ENCODE peak calls at places on chromosomes 2 and 18, in ten cellular contexts. M is stimulated activated CD8-positive, alpha-beta memory T cell treated with anti-CD3 and anti-CD28 coated beads, Interleukin-12 subunit alpha, Interleukin-12 subunit beta, amount 100 ng/mL, for 1 hour; E is GF-D8; S is erythroblast; U is iris pigment epithelial cell; J is RWPE2; Y is IMR-90; G is activated naive CD4-positive, alpha-beta T cell treated with Interleukin-2 at 50 U/mL for 16 hours; L is heart left ventricle; O is pons. K is an unnamed sample.

GRCh38 chr2:203891474-203891873 is 23.9 kb downstream of the CTLA4 start:
- DNase-seq in M (no peak), E (no peak), S (no peak), U (peak; percentile 50), J (no peak), Y (no peak), G (peak; percentile 56), L (no peak), O (peak; percentile 66), K (peak; percentile 25)

GRCh38 chr2:142682528-142682927 is 194.9 kb upstream of the KYNU start:
- DNase-seq in M (no peak), E (no peak), S (peak; percentile 18), U (peak; percentile 54), J (no peak), Y (peak; percentile 45), G (no peak), L (no peak), O (peak; percentile 11), K (peak; percentile 15)

GRCh38 chr18:45324489-45325111 is 290.7 kb upstream of the SLC14A2 start:
- DNase-seq in M (no peak), E (no peak), S (no peak), U (peak; percentile 51), J (no peak), Y (peak; percentile 8), G (no peak), L (no peak), O (no peak), K (no peak)

GRCh38 chr2:109282865-109283264 is 153.9 kb downstream of the SH3RF3 start:
- DNase-seq in M (no peak), E (no peak), S (no peak), U (no peak), J (no peak), Y (no peak), G (no peak), L (no peak), O (no peak), K (no peak)

GRCh38 chr2:118176601-118177000 is 88.3 kb downstream of the INSIG2 start:
- DNase-seq in M (no peak), E (no peak), S (no peak), U (no peak), J (no peak), Y (no peak), G (no peak), L (no peak), O (no peak), K (no peak)

GRCh38 chr2:111688501-111688900 is 195.5 kb downstream of the ANAPC1 start:
- DNase-seq in M (no peak), E (no peak), S (no peak), U (no peak), J (no peak), Y (no peak), G (no peak), L (no peak), O (no peak), K (no peak)

GRCh38 chr2:101528501-101528900 is 53.6 kb upstream of the RFX8 start:
- DNase-seq in M (no peak), E (no peak), S (no peak), U (no peak), J (no peak), Y (no peak), G (no peak), L (no peak), O (no peak), K (no peak)

GRCh38 chr2:96860065-96861029 is 2.5 kb upstream of the ANKRD39 start:
- DNase-seq in M (no peak), E (no peak), S (peak; percentile 32), U (no peak), J (peak; percentile 66), Y (no peak), G (peak; percentile 63), L (no peak), O (peak; percentile 54), K (no peak)

GRCh38 chr18:37649930-37650329 is 84.3 kb upstream of the CELF4 start:
- DNase-seq in M (no peak), E (no peak), S (no peak), U (no peak), J (no peak), Y (no peak), G (no peak), L (no peak), O (no peak), K (no peak)

GRCh38 chr2:105470979-105471378 is 72.1 kb upstream of the FHL2 start:
- DNase-seq in M (no peak), E (no peak), S (no peak), U (no peak), J (no peak), Y (no peak), G (no peak), L (no peak), O (no peak), K (no peak)

GRCh38 chr2:224646242-224646846 is 61.2 kb upstream of the CUL3 start:
- DNase-seq in M (no peak), E (no peak), S (peak; percentile 30), U (peak; percentile 3), J (no peak), Y (peak; percentile 4), G (peak; percentile 3), L (no peak), O (no peak), K (peak; percentile 55)

GRCh38 chr2:23028106-23028505 is 356.9 kb upstream of the KLHL29 start:
- DNase-seq in M (no peak), E (no peak), S (no peak), U (no peak), J (no peak), Y (no peak), G (no peak), L (no peak), O (no peak), K (no peak)

GRCh38 chr2:20682166-20682565 is 15.2 kb downstream of the GDF7 start:
- DNase-seq in M (no peak), E (no peak), S (no peak), U (peak; percentile 34), J (no peak), Y (peak; percentile 23), G (no peak), L (no peak), O (peak; percentile 8), K (no peak)

GRCh38 chr2:72141032-72141645 is 6.5 kb downstream of the CYP26B1 start:
- DNase-seq in M (no peak), E (no peak), S (no peak), U (no peak), J (no peak), Y (no peak), G (no peak), L (peak; percentile 8), O (no peak), K (no peak)

GRCh38 chr2:98764499-98764898 is 33.6 kb upstream of the MGAT4A start:
- DNase-seq in M (no peak), E (peak; percentile 92), S (no peak), U (no peak), J (no peak), Y (no peak), G (no peak), L (no peak), O (no peak), K (peak; percentile 79)

GRCh38 chr2:120488531-120488930 is 142.6 kb downstream of the INHBB start:
- DNase-seq in M (no peak), E (no peak), S (no peak), U (no peak), J (no peak), Y (no peak), G (no peak), L (no peak), O (no peak), K (no peak)

GRCh38 chr2:209976698-209977385 is 25.6 kb upstream of the RPE start:
- DNase-seq in M (no peak), E (no peak), S (no peak), U (no peak), J (no peak), Y (no peak), G (no peak), L (no peak), O (no peak), K (no peak)

GRCh38 chr2:238895361-238895882 is 47.5 kb downstream of the TWIST2 start:
- DNase-seq in M (no peak), E (no peak), S (no peak), U (no peak), J (no peak), Y (no peak), G (no peak), L (no peak), O (no peak), K (no peak)

GRCh38 chr2:48118895-48119294 is 212.6 kb upstream of the FBXO11 start:
- DNase-seq in M (no peak), E (no peak), S (no peak), U (no peak), J (no peak), Y (no peak), G (no peak), L (no peak), O (no peak), K (no peak)

GRCh38 chr2:112296407-112296806 is 21.0 kb downstream of the ZC3H6 start:
- DNase-seq in M (no peak), E (no peak), S (no peak), U (no peak), J (no peak), Y (no peak), G (no peak), L (no peak), O (no peak), K (no peak)

GRCh38 chr18:42514522-42514921 is 559.5 kb downstream of the PIK3C3 start:
- DNase-seq in M (no peak), E (no peak), S (no peak), U (peak; percentile 28), J (no peak), Y (no peak), G (no peak), L (no peak), O (no peak), K (no peak)

GRCh38 chr2:37711831-37712230 is 40.4 kb upstream of the CDC42EP3 start:
- DNase-seq in M (no peak), E (no peak), S (no peak), U (peak; percentile 65), J (no peak), Y (peak; percentile 90), G (no peak), L (no peak), O (no peak), K (no peak)

GRCh38 chr2:238130696-238131628 is 7.5 kb upstream of the KLHL30 start:
- DNase-seq in M (no peak), E (no peak), S (no peak), U (no peak), J (no peak), Y (no peak), G (no peak), L (no peak), O (no peak), K (no peak)

GRCh38 chr2:190443055-190443454 is 34.9 kb downstream of the MFSD6 start:
- DNase-seq in M (no peak), E (no peak), S (no peak), U (peak; percentile 27), J (no peak), Y (peak; percentile 16), G (no peak), L (no peak), O (no peak), K (no peak)

GRCh38 chr2:232325324-232326273 is 53.0 kb upstream of the ALPP start:
- DNase-seq in M (no peak), E (no peak), S (peak; percentile 33), U (peak; percentile 24), J (no peak), Y (peak; percentile 12), G (peak; percentile 49), L (peak; percentile 46), O (no peak), K (peak; percentile 23)

GRCh38 chr2:8513601-8514273 is 168.1 kb upstream of the ID2 start:
- DNase-seq in M (no peak), E (no peak), S (no peak), U (no peak), J (no peak), Y (no peak), G (no peak), L (no peak), O (no peak), K (no peak)

GRCh38 chr2:152763651-152764050 is 45.2 kb downstream of the ARL6IP6 start:
- DNase-seq in M (no peak), E (no peak), S (no peak), U (no peak), J (no peak), Y (no peak), G (no peak), L (no peak), O (no peak), K (no peak)

GRCh38 chr2:86238354-86238753 is 39.1 kb downstream of the MRPL35 start:
- DNase-seq in M (peak; percentile 10), E (no peak), S (no peak), U (no peak), J (no peak), Y (no peak), G (peak; percentile 43), L (no peak), O (no peak), K (no peak)

K was measured in AML-193.